ENCODE peak calls at places on chromosome 15, in eight cellular contexts. One of them, this sample, is unnamed.

GRCh38 chr15:95160316-95160715 is 929.0 kb downstream of the MCTP2 start:
- DNase-seq in Peyer's patch: no peak
- DNase-seq in brain microvascular endothelial cell: no peak
- DNase-seq in choroid plexus epithelial cell: no peak
- DNase-seq in sigmoid colon: no peak
- DNase-seq in breast epithelium: no peak
- DNase-seq in fibroblast of lung: no peak
- DNase-seq in GM12865: no peak
- DNase-seq in this sample: no peak

GRCh38 chr15:64004582-64004981 is 41.7 kb downstream of the DAPK2 start:
- DNase-seq in fibroblast of lung: peak; percentile 30
- DNase-seq in sigmoid colon: no peak
- DNase-seq in choroid plexus epithelial cell: peak; percentile 38
- DNase-seq in brain microvascular endothelial cell: no peak
- DNase-seq in GM12865: no peak
- DNase-seq in breast epithelium: no peak
- DNase-seq in Peyer's patch: peak; percentile 78
- DNase-seq in this sample: no peak

GRCh38 chr15:89114974-89115373 is 26.7 kb downstream of the ABHD2 start:
- DNase-seq in choroid plexus epithelial cell: peak; percentile 89
- DNase-seq in sigmoid colon: no peak
- DNase-seq in breast epithelium: no peak
- DNase-seq in fibroblast of lung: peak; percentile 80
- DNase-seq in Peyer's patch: no peak
- DNase-seq in brain microvascular endothelial cell: peak; percentile 87
- DNase-seq in GM12865: no peak
- DNase-seq in this sample: peak; percentile 40

GRCh38 chr15:99981839-99982658 is 248.8 kb upstream of the LYSMD4 start:
- DNase-seq in GM12865: no peak
- DNase-seq in fibroblast of lung: no peak
- DNase-seq in brain microvascular endothelial cell: no peak
- DNase-seq in choroid plexus epithelial cell: no peak
- DNase-seq in sigmoid colon: no peak
- DNase-seq in breast epithelium: no peak
- DNase-seq in Peyer's patch: no peak
- DNase-seq in this sample: no peak

GRCh38 chr15:58517682-58518525 is 86.1 kb downstream of the LIPC start:
- DNase-seq in GM12865: peak; percentile 80
- DNase-seq in Peyer's patch: no peak
- DNase-seq in fibroblast of lung: no peak
- DNase-seq in choroid plexus epithelial cell: no peak
- DNase-seq in sigmoid colon: no peak
- DNase-seq in brain microvascular endothelial cell: no peak
- DNase-seq in breast epithelium: no peak
- DNase-seq in this sample: no peak

GRCh38 chr15:40982855-40983254 is 29.6 kb downstream of the CHAC1 start:
- DNase-seq in Peyer's patch: no peak
- DNase-seq in brain microvascular endothelial cell: peak; percentile 44
- DNase-seq in sigmoid colon: no peak
- DNase-seq in fibroblast of lung: peak; percentile 90
- DNase-seq in GM12865: no peak
- DNase-seq in choroid plexus epithelial cell: peak; percentile 62
- DNase-seq in breast epithelium: no peak
- DNase-seq in this sample: peak; percentile 82

GRCh38 chr15:79025201-79025600 is 65.4 kb downstream of the RASGRF1 start:
- DNase-seq in GM12865: peak; percentile 39
- DNase-seq in choroid plexus epithelial cell: no peak
- DNase-seq in breast epithelium: no peak
- DNase-seq in Peyer's patch: no peak
- DNase-seq in brain microvascular endothelial cell: no peak
- DNase-seq in fibroblast of lung: no peak
- DNase-seq in sigmoid colon: no peak
- DNase-seq in this sample: no peak

GRCh38 chr15:71515375-71516186 is 294.8 kb upstream of the NR2E3 start:
- DNase-seq in choroid plexus epithelial cell: no peak
- DNase-seq in breast epithelium: no peak
- DNase-seq in Peyer's patch: no peak
- DNase-seq in fibroblast of lung: peak; percentile 38
- DNase-seq in GM12865: no peak
- DNase-seq in brain microvascular endothelial cell: no peak
- DNase-seq in sigmoid colon: no peak
- DNase-seq in this sample: no peak

GRCh38 chr15:42152921-42153680 is 3.3 kb downstream of the PLA2G4F start:
- DNase-seq in sigmoid colon: no peak
- DNase-seq in brain microvascular endothelial cell: no peak
- DNase-seq in choroid plexus epithelial cell: no peak
- DNase-seq in GM12865: no peak
- DNase-seq in fibroblast of lung: no peak
- DNase-seq in breast epithelium: no peak
- DNase-seq in Peyer's patch: no peak
- DNase-seq in this sample: no peak

DNA sequence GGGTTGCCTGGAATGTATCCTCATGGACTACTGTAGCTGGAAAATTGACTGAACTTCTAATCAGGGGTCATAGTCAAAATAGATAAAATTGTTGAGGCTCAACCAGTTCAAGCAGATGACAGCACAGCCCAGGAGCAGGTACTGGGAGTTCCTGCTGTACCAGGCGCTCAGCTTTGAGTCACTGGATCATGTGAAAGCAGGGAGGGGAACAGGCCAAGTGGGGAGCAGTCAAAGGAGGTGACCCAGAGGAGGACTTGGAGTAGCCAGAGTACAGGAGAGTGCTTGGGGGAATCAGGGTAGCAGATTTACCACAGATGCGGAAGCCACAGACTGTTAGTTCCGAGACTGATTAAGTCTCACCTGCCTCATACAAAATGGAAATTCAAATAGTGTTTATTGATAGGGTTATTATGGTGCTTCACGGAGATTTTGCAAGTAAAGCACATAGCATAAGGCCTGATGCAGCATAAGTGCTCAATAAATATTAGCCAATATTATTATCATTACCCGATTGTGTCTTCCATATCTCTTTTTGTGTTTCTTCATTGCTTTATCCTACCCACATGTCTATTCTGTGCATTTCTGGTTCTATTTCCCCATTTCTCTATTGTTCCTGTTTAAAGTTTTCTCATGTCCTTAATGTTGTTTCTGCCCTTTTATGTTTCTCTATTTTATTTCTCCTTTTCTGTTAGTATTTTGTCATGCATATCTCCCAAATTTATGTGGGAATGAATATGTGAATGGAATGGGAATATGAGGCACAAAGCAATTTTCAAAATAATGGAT is 369.2 kb upstream of the MCTP2 start:
- DNase-seq in sigmoid colon: peak; percentile 65
- DNase-seq in GM12865: no peak
- DNase-seq in brain microvascular endothelial cell: no peak
- DNase-seq in breast epithelium: no peak
- DNase-seq in Peyer's patch: no peak
- DNase-seq in fibroblast of lung: no peak
- DNase-seq in choroid plexus epithelial cell: no peak
- DNase-seq in this sample: no peak
- H3K4me3 ChIP-seq in sigmoid colon: no peak overlapping the region
- H3K4me3 ChIP-seq in GM12865: no peak overlapping the region
- H3K4me3 ChIP-seq in brain microvascular endothelial cell: no peak overlapping the region
- H3K4me3 ChIP-seq in breast epithelium: no peak overlapping the region
- H3K4me3 ChIP-seq in Peyer's patch: no peak overlapping the region
- H3K4me3 ChIP-seq in fibroblast of lung: no peak overlapping the region
- H3K4me3 ChIP-seq in choroid plexus epithelial cell: no peak overlapping the region
- H3K4me3 ChIP-seq in this sample: no peak overlapping the region

DNA sequence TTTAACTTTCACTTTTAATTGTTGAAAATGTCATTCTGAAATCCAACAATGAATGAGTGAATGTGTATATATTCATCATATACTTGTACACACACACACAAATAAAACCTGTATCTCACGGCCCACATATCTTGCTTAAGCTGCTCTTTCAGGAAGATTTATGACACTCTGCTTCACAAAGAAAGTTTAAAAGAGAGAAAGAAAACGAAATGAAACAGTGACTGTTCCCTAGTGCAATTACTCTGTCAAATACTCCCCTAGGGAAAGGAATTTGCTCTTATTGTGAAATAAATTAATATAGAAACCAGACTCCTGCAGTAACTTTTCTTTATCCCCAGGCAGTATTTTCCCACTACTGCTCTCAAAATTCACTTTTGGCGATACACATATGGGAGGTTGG is 329.2 kb downstream of the VPS13C start:
- DNase-seq in GM12865: no peak
- DNase-seq in choroid plexus epithelial cell: no peak
- DNase-seq in Peyer's patch: no peak
- DNase-seq in brain microvascular endothelial cell: no peak
- DNase-seq in breast epithelium: no peak
- DNase-seq in sigmoid colon: no peak
- DNase-seq in fibroblast of lung: no peak
- DNase-seq in this sample: no peak
- TF ChIP-seq CTCF in GM12865: no peak
- TF ChIP-seq CTCF in choroid plexus epithelial cell: no peak
- TF ChIP-seq CTCF in Peyer's patch: no peak
- TF ChIP-seq CTCF in brain microvascular endothelial cell: no peak
- TF ChIP-seq CTCF in breast epithelium: no peak
- TF ChIP-seq CTCF in sigmoid colon: no peak
- TF ChIP-seq CTCF in fibroblast of lung: no peak
- TF ChIP-seq CTCF in this sample: peak; percentile 4

GRCh38 chr15:91855241-91855640 is 1.7 kb downstream of the SLCO3A1 start:
- DNase-seq in GM12865: no peak
- DNase-seq in fibroblast of lung: no peak
- DNase-seq in brain microvascular endothelial cell: no peak
- DNase-seq in breast epithelium: no peak
- DNase-seq in Peyer's patch: no peak
- DNase-seq in choroid plexus epithelial cell: no peak
- DNase-seq in sigmoid colon: no peak
- DNase-seq in this sample: no peak

GRCh38 chr15:91853501-91853967 is at the start of gene SLCO3A1:
- DNase-seq in breast epithelium: no peak
- DNase-seq in GM12865: no peak
- DNase-seq in brain microvascular endothelial cell: no peak
- DNase-seq in Peyer's patch: peak; percentile 74
- DNase-seq in sigmoid colon: peak; percentile 87
- DNase-seq in choroid plexus epithelial cell: no peak
- DNase-seq in fibroblast of lung: peak; percentile 57
- DNase-seq in this sample: peak; percentile 56

GRCh38 chr15:91852741-91853500 is 587 bp upstream of the SLCO3A1 start:
- DNase-seq in brain microvascular endothelial cell: peak; percentile 17
- DNase-seq in breast epithelium: peak; percentile 53
- DNase-seq in GM12865: peak; percentile 69
- DNase-seq in sigmoid colon: peak; percentile 88
- DNase-seq in Peyer's patch: peak; percentile 74
- DNase-seq in choroid plexus epithelial cell: peak; percentile 18
- DNase-seq in fibroblast of lung: peak; percentile 62
- DNase-seq in this sample: peak; percentile 65

GRCh38 chr15:91855684-91856553 is 2.4 kb downstream of the SLCO3A1 start:
- DNase-seq in sigmoid colon: no peak
- DNase-seq in brain microvascular endothelial cell: no peak
- DNase-seq in GM12865: no peak
- DNase-seq in fibroblast of lung: no peak
- DNase-seq in breast epithelium: no peak
- DNase-seq in Peyer's patch: no peak
- DNase-seq in choroid plexus epithelial cell: no peak
- DNase-seq in this sample: no peak

DNA sequence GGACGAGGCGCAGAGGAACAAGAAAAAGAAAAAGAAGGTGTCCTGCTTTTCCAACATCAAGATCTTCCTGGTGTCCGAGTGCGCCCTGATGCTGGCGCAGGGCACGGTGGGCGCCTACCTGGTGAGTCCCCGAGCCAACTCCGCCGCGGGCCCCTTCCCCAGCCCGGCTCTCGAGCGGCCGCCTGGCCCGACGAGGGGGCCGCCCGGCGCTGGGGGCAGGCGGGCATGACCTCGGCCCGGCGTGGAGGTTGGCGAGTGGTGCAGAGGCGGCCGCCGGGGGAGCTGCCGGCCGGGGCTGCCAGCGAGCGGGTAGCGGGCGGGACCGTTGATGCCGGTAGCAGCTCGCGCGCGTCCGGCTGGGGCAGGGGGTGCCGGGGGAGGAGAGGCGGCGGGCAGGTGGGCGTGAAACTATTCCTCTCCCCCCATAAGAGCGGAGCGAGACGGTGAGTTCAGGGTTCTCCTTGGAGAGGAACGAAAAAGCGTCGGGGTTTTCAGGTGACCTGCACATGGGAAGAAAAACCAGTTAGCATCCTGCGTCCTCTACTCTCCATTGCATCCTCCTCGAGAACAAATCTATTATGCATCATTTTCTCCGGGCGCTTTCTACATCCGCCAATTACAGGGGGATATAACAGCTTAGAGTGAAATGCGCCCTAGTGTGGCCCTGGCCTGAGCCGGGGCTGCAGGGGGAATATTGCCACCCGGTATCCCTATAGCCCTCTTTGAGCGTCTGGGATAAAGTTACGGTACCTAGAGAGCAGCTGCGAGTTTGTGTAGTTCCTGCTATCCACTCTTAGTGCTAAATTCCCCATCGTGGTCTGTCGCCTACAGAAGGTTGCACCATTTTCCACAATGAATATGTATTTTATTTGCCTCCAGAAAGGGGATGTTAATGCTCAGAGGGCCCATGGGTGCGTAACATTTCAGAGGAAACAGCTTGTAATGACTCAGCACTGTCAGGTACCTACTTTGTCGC is 748 bp downstream of the SLCO3A1 start:
- DNase-seq in choroid plexus epithelial cell: no peak
- DNase-seq in Peyer's patch: peak; percentile 58
- DNase-seq in GM12865: no peak
- DNase-seq in fibroblast of lung: peak; percentile 16
- DNase-seq in breast epithelium: no peak
- DNase-seq in brain microvascular endothelial cell: no peak
- DNase-seq in sigmoid colon: peak; percentile 71
- DNase-seq in this sample: peak; percentile 17
- H3K4me3 ChIP-seq in choroid plexus epithelial cell: no peak overlapping the region
- H3K4me3 ChIP-seq in Peyer's patch: peak overlapping the region; percentile 64
- H3K4me3 ChIP-seq in GM12865: no peak overlapping the region
- H3K4me3 ChIP-seq in fibroblast of lung: peak overlapping the region; percentile 53
- H3K4me3 ChIP-seq in breast epithelium: peak overlapping the region; percentile 80
- H3K4me3 ChIP-seq in brain microvascular endothelial cell: peak overlapping the region; percentile 69
- H3K4me3 ChIP-seq in sigmoid colon: peak overlapping the region; percentile 44
- H3K4me3 ChIP-seq in this sample: peak overlapping the region; percentile 69

DNA sequence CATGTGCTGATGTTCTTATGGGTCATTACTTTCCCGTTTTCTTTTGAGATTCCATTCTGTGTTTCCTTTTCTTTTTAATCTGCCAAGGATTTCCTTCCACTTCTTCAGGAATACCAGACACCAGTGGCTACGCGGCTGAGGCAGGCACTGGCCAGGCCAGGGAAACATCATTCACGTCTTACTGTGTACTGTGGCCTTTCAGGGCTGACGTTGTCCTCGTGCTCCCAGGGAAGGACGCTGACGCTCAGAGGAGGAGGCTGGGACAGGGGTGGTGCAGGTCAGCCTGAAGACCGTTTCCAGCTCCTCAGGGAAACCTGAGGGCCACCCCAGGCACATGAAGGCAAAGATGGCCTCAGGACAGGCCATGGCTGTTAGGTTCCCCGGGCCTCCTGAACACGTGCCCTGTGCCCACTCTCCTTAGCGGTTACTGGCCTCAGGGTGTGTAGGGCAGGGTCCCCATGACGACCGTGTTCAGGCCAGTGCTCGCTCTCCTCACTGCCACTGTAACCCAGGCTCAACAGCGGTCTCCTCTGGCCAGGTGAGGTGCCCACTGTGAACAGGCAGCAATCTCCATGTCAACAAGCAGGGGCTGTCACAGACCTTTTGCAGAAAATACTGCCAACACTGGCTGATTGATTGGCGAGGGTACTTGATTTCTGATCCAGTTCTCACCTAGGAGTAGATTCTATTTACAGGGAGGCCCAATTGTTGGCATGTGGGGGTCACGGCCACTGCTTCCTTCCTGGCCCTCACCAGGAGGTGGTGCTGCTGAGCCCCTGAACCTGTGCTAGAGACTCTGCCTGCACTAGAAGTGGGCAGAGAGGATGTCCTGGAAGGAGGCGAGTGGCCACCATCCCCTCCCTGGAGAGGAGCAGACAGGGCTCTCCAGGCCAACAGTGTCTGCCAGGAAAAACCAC is 169.5 kb downstream of the ATP10A start:
- DNase-seq in breast epithelium: peak; percentile 50
- DNase-seq in sigmoid colon: peak; percentile 65
- DNase-seq in GM12865: peak; percentile 2
- DNase-seq in fibroblast of lung: peak; percentile 23
- DNase-seq in brain microvascular endothelial cell: peak; percentile 14
- DNase-seq in choroid plexus epithelial cell: no peak
- DNase-seq in Peyer's patch: peak; percentile 48
- DNase-seq in this sample: peak; percentile 34
- TF ChIP-seq CTCF in breast epithelium: peak; percentile 30
- TF ChIP-seq CTCF in sigmoid colon: peak; percentile 44
- TF ChIP-seq CTCF in GM12865: peak; percentile 47
- TF ChIP-seq CTCF in fibroblast of lung: peak; percentile 63
- TF ChIP-seq CTCF in brain microvascular endothelial cell: peak; percentile 82
- TF ChIP-seq CTCF in choroid plexus epithelial cell: peak; percentile 46
- TF ChIP-seq CTCF in Peyer's patch: no peak
- TF ChIP-seq CTCF in this sample: peak; percentile 71

This sample was measured in AG10803.